ENCODE peak calls at places on chromosomes 2 and 18, in four cellular contexts. One of them, this sample, is unnamed.

GRCh38 chr2:65706376-65706775 is 274.0 kb upstream of the SPRED2 start:
- DNase-seq in hepatocyte: no peak
- DNase-seq in A549: no peak
- DNase-seq in keratinocyte: no peak
- DNase-seq in this sample: no peak

GRCh38 chr2:158723311-158723838 is 71.7 kb upstream of the DAPL1 start:
- DNase-seq in A549: no peak
- DNase-seq in keratinocyte: no peak
- DNase-seq in hepatocyte: no peak
- DNase-seq in this sample: no peak

GRCh38 chr2:195945056-195945455 is 123.6 kb downstream of the DNAH7 start:
- DNase-seq in keratinocyte: no peak
- DNase-seq in hepatocyte: no peak
- DNase-seq in A549: no peak
- DNase-seq in this sample: no peak

GRCh38 chr18:13026583-13027270 is 35.6 kb downstream of the CEP192 start:
- DNase-seq in hepatocyte: no peak
- DNase-seq in A549: no peak
- DNase-seq in keratinocyte: no peak
- DNase-seq in this sample: no peak

GRCh38 chr2:222791946-222792649 is 68.7 kb upstream of the ACSL3 start:
- DNase-seq in hepatocyte: no peak
- DNase-seq in keratinocyte: no peak
- DNase-seq in A549: no peak
- DNase-seq in this sample: no peak

GRCh38 chr2:210626849-210627248 is 70.5 kb downstream of the CPS1 start:
- DNase-seq in keratinocyte: no peak
- DNase-seq in A549: no peak
- DNase-seq in hepatocyte: no peak
- DNase-seq in this sample: no peak

GRCh38 chr2:144659731-144660275 is 139.9 kb upstream of the ZEB2 start:
- DNase-seq in hepatocyte: no peak
- DNase-seq in A549: peak
- DNase-seq in keratinocyte: peak
- DNase-seq in this sample: peak

GRCh38 chr2:63837036-63837594 is 4.6 kb upstream of the UGP2 start:
- DNase-seq in A549: no peak
- DNase-seq in keratinocyte: no peak
- DNase-seq in hepatocyte: no peak
- DNase-seq in this sample: no peak

GRCh38 chr2:161337247-161337646 is 29.0 kb downstream of the PSMD14 start:
- DNase-seq in A549: no peak
- DNase-seq in keratinocyte: no peak
- DNase-seq in hepatocyte: no peak
- DNase-seq in this sample: no peak

GRCh38 chr2:15302154-15302553 is 259.0 kb downstream of the NBAS start:
- DNase-seq in hepatocyte: no peak
- DNase-seq in A549: no peak
- DNase-seq in keratinocyte: no peak
- DNase-seq in this sample: no peak

GRCh38 chr2:127362971-127363370 is 24.8 kb downstream of the MAP3K2 start:
- DNase-seq in A549: no peak
- DNase-seq in keratinocyte: no peak
- DNase-seq in hepatocyte: no peak
- DNase-seq in this sample: no peak

GRCh38 chr2:105143467-105144127 is 97.9 kb upstream of the GPR45 start:
- DNase-seq in keratinocyte: peak
- DNase-seq in A549: no peak
- DNase-seq in hepatocyte: peak
- DNase-seq in this sample: peak

GRCh38 chr18:13580351-13580750 is 146.0 kb downstream of the FAM210A start:
- DNase-seq in keratinocyte: no peak
- DNase-seq in hepatocyte: no peak
- DNase-seq in A549: no peak
- DNase-seq in this sample: no peak

GRCh38 chr2:64001382-64002101 is 17.7 kb downstream of the VPS54 start:
- DNase-seq in hepatocyte: no peak
- DNase-seq in A549: no peak
- DNase-seq in keratinocyte: no peak
- DNase-seq in this sample: no peak

GRCh38 chr2:143241403-143242088 is 112.3 kb downstream of the ARHGAP15 start:
- DNase-seq in A549: no peak
- DNase-seq in hepatocyte: no peak
- DNase-seq in keratinocyte: no peak
- DNase-seq in this sample: no peak

GRCh38 chr18:23706971-23707640 is 17.9 kb downstream of the LAMA3 start:
- DNase-seq in keratinocyte: no peak
- DNase-seq in hepatocyte: no peak
- DNase-seq in A549: no peak
- DNase-seq in this sample: no peak

GRCh38 chr2:39875182-39875913 is 96.3 kb upstream of the THUMPD2 start:
- DNase-seq in keratinocyte: no peak
- DNase-seq in hepatocyte: peak
- DNase-seq in A549: peak
- DNase-seq in this sample: peak

GRCh38 chr18:63590368-63590767 is 3.2 kb downstream of the SERPINB13 start:
- DNase-seq in keratinocyte: no peak
- DNase-seq in A549: no peak
- DNase-seq in hepatocyte: no peak
- DNase-seq in this sample: no peak

GRCh38 chr2:58480191-58480590 is 239.1 kb upstream of the FANCL start:
- DNase-seq in A549: no peak
- DNase-seq in hepatocyte: no peak
- DNase-seq in keratinocyte: no peak
- DNase-seq in this sample: no peak

GRCh38 chr2:239687441-239687840 is 286.6 kb upstream of the HDAC4 start:
- DNase-seq in hepatocyte: no peak
- DNase-seq in keratinocyte: no peak
- DNase-seq in A549: no peak
- DNase-seq in this sample: no peak

GRCh38 chr18:51998711-51999110 is 341.3 kb upstream of the DCC start:
- DNase-seq in hepatocyte: no peak
- DNase-seq in keratinocyte: no peak
- DNase-seq in A549: no peak
- DNase-seq in this sample: no peak

GRCh38 chr18:46314011-46314410 is 209.8 kb downstream of the HAUS1 start:
- DNase-seq in hepatocyte: no peak
- DNase-seq in A549: no peak
- DNase-seq in keratinocyte: no peak
- DNase-seq in this sample: no peak

GRCh38 chr2:161870531-161870930 is 203.5 kb downstream of the DPP4 start:
- DNase-seq in A549: no peak
- DNase-seq in keratinocyte: no peak
- DNase-seq in hepatocyte: no peak
- DNase-seq in this sample: no peak

GRCh38 chr2:155266579-155266978 is 568.1 kb downstream of the KCNJ3 start:
- DNase-seq in A549: peak
- DNase-seq in keratinocyte: no peak
- DNase-seq in hepatocyte: no peak
- DNase-seq in this sample: no peak

GRCh38 chr2:191023235-191023679 is 9.3 kb upstream of the STAT1 start:
- DNase-seq in hepatocyte: no peak
- DNase-seq in keratinocyte: no peak
- DNase-seq in A549: no peak
- DNase-seq in this sample: no peak

GRCh38 chr2:146417942-146418341 is 1426.9 kb upstream of the ACVR2A start:
- DNase-seq in keratinocyte: no peak
- DNase-seq in A549: no peak
- DNase-seq in hepatocyte: no peak
- DNase-seq in this sample: no peak

GRCh38 chr18:8615397-8616025 is 6.3 kb downstream of the RAB12 start:
- DNase-seq in A549: peak
- DNase-seq in hepatocyte: peak
- DNase-seq in keratinocyte: peak
- DNase-seq in this sample: peak

GRCh38 chr2:144509001-144509545 is 10.8 kb downstream of the ZEB2 start:
- DNase-seq in A549: no peak
- DNase-seq in hepatocyte: no peak
- DNase-seq in keratinocyte: no peak
- DNase-seq in this sample: no peak

GRCh38 chr2:56656826-56657225 is 473.0 kb downstream of the CCDC85A start:
- DNase-seq in A549: no peak
- DNase-seq in keratinocyte: no peak
- DNase-seq in hepatocyte: no peak
- DNase-seq in this sample: no peak

GRCh38 chr2:239012228-239012627 is 164.3 kb downstream of the TWIST2 start:
- DNase-seq in A549: no peak
- DNase-seq in hepatocyte: no peak
- DNase-seq in keratinocyte: no peak
- DNase-seq in this sample: no peak

GRCh38 chr18:64202836-64203235 is 53.9 kb upstream of the LINC00305 start:
- DNase-seq in A549: no peak
- DNase-seq in keratinocyte: no peak
- DNase-seq in hepatocyte: peak
- DNase-seq in this sample: no peak

GRCh38 chr2:180124273-180124881 is 117.3 kb upstream of the CWC22 start:
- DNase-seq in keratinocyte: no peak
- DNase-seq in A549: peak
- DNase-seq in hepatocyte: peak
- DNase-seq in this sample: peak

GRCh38 chr2:238488347-238488826 is 61.7 kb downstream of the ASB1 start:
- DNase-seq in hepatocyte: no peak
- DNase-seq in A549: no peak
- DNase-seq in keratinocyte: no peak
- DNase-seq in this sample: no peak

GRCh38 chr18:79951545-79952456 is at the start of gene SLC66A2:
- DNase-seq in hepatocyte: peak
- DNase-seq in keratinocyte: no peak
- DNase-seq in A549: peak
- DNase-seq in this sample: peak
- TF ChIP-seq CTCF in hepatocyte: no peak
- TF ChIP-seq CTCF in keratinocyte: no peak
- TF ChIP-seq CTCF in A549: no peak
- TF ChIP-seq CTCF in this sample: no peak

GRCh38 chr2:101109451-101110140 is 41.6 kb downstream of the TBC1D8 start:
- DNase-seq in hepatocyte: no peak
- DNase-seq in A549: no peak
- DNase-seq in keratinocyte: no peak
- DNase-seq in this sample: no peak

GRCh38 chr2:101106453-101107181 is 44.6 kb downstream of the TBC1D8 start:
- DNase-seq in keratinocyte: no peak
- DNase-seq in hepatocyte: peak
- DNase-seq in A549: no peak
- DNase-seq in this sample: no peak

GRCh38 chr2:101108357-101108756 is 42.8 kb downstream of the TBC1D8 start:
- DNase-seq in hepatocyte: no peak
- DNase-seq in A549: no peak
- DNase-seq in keratinocyte: no peak
- DNase-seq in this sample: no peak

GRCh38 chr2:101105654-101106053 is 45.5 kb downstream of the TBC1D8 start:
- DNase-seq in keratinocyte: no peak
- DNase-seq in hepatocyte: no peak
- DNase-seq in A549: no peak
- DNase-seq in this sample: no peak

DNA sequence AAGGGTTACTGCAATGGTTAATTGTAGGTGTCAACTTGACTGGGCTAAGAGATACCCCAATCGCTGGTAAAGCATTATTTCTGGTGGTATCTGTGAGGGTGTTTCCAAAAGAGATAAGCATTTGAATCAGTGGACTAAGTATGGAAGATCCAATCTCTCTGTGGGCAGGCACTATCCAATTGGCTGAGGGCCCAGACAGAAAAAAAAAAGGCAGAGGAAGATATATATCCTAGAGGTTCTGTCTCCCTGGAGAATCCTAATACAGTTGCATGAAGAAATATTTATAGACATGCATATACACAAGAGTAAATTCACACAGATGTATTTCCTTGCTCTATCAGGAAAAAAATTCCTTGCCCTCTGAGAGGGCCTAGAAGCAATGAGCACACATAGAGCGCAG is 43.9 kb downstream of the TBC1D8 start:
- DNase-seq in A549: no peak
- DNase-seq in keratinocyte: no peak
- DNase-seq in hepatocyte: no peak
- DNase-seq in this sample: no peak
- H3K27ac ChIP-seq in A549: peak
- H3K27ac ChIP-seq in keratinocyte: no peak
- H3K27ac ChIP-seq in hepatocyte: no peak
- H3K27ac ChIP-seq in this sample: no peak

DNA sequence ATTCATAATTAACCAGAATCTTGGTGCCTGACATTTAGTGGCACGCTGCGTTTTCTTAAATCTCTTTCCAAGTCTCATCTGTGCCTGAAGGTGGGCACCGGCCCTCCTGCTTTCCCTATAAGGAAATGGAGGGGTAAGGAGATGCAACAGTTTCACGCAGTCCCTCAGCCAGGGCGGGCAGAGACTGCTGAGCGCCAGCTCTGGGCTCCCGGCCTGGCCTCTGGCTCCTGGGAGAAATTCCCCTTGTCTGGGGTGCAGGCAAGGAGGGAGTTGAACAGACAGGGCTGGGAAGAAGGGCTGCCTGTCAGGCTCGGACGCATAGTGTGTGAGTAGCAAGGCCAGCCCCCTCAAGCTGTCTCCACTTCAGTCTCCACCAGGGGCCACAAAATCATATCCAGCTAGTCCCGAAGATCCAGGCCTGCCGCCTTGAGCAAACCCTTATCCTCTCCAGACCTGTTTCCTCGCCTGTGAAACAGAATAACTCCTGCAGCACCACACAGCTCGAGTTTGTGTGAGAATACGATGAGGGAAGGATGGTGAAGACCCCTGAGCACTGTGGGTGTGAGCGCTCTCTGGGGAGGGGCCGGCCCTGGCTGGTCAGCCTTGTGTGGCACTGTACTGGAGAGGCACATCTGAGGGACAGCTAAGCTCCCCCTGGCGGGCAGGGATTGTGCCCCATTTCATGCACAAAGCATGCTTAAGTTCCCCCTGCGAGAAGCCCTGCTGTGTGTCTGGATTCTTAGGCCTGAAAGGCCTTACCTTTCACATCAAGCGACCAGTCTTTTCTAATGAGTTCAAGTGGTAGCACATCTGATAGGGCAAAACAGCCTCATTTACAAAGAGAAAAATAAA is 33.8 kb downstream of the SDC1 start:
- DNase-seq in A549: peak
- DNase-seq in keratinocyte: no peak
- DNase-seq in hepatocyte: no peak
- DNase-seq in this sample: no peak
- TF ChIP-seq CTCF in A549: peak
- TF ChIP-seq CTCF in keratinocyte: peak
- TF ChIP-seq CTCF in hepatocyte: peak
- TF ChIP-seq CTCF in this sample: no peak

GRCh38 chr18:4252840-4253239 is 202.3 kb downstream of the DLGAP1 start:
- DNase-seq in keratinocyte: no peak
- DNase-seq in hepatocyte: no peak
- DNase-seq in A549: no peak
- DNase-seq in this sample: no peak
- H3K27ac ChIP-seq in keratinocyte: no peak
- H3K27ac ChIP-seq in hepatocyte: no peak
- H3K27ac ChIP-seq in A549: no peak
- H3K27ac ChIP-seq in this sample: no peak

This sample was measured in RWPE1.